ENCODE peak calls at places on chromosomes 13 and 19, in four cellular contexts. K is K562, P is HepG2, M is GM12878. E is an unnamed sample.

GRCh38 chr13:29536853-29537252 is 58.6 kb downstream of the SLC7A1 start:
- DNase-seq in K (no peak), P (no peak), M (no peak), E (no peak)

GRCh38 chr13:73195091-73195490 is 136.3 kb downstream of the KLF5 start:
- DNase-seq in K (no peak), P (no peak), M (no peak), E (no peak)

GRCh38 chr19:36417752-36418286 is 625 bp downstream of the ZFP82 start:
- DNase-seq in K (peak; percentile 5), P (no peak), M (no peak), E (peak; percentile 32)

GRCh38 chr19:50465986-50466771 is 10.1 kb upstream of the EMC10 start:
- DNase-seq in K (peak; percentile 82), P (peak; percentile 34), M (no peak), E (peak; percentile 82)

GRCh38 chr19:10667867-10668266 is 13.7 kb downstream of the ILF3 start:
- DNase-seq in K (no peak), P (no peak), M (no peak), E (no peak)

GRCh38 chr13:114129649-114130062 is 2.8 kb downstream of the RASA3 start:
- DNase-seq in K (no peak), P (no peak), M (no peak), E (no peak)

GRCh38 chr13:66635526-66635925 is 594.6 kb downstream of the PCDH9 start:
- DNase-seq in K (no peak), P (no peak), M (no peak), E (no peak)

GRCh38 chr19:34994643-34995471 is 5.3 kb upstream of the GRAMD1A start:
- DNase-seq in K (no peak), P (peak; percentile 88), M (no peak), E (no peak)

GRCh38 chr19:34508540-34508939 is 27.0 kb downstream of the WTIP start:
- DNase-seq in K (peak; percentile 26), P (no peak), M (no peak), E (no peak)

GRCh38 chr13:30465541-30466357 is at the start of gene HMGB1:
- DNase-seq in K (peak; percentile 95), P (peak; percentile 98), M (peak; percentile 97), E (peak; percentile 97)

GRCh38 chr13:20882206-20882605 is 20.3 kb downstream of the XPO4 start:
- DNase-seq in K (no peak), P (no peak), M (no peak), E (no peak)

GRCh38 chr19:13016628-13017305 is 21.5 kb downstream of the NFIX start:
- DNase-seq in K (peak; percentile 66), P (no peak), M (no peak), E (no peak)

GRCh38 chr13:33125821-33126570 is 109.8 kb downstream of the KL start:
- DNase-seq in K (no peak), P (peak; percentile 99), M (no peak), E (no peak)

GRCh38 chr19:49331616-49332055 is 3.6 kb upstream of the CD37 start:
- DNase-seq in K (peak; percentile 81), P (peak; percentile 86), M (peak; percentile 81), E (peak; percentile 34)

GRCh38 chr13:36555151-36555986 is 118.5 kb upstream of the SERTM1 start:
- DNase-seq in K (no peak), P (no peak), M (peak; percentile 1), E (no peak)

GRCh38 chr19:46731007-46731501 is 14.1 kb upstream of the PRKD2 start:
- DNase-seq in K (peak; percentile 85), P (no peak), M (no peak), E (no peak)

GRCh38 chr19:20060282-20060681 is 17.5 kb upstream of the ZNF90 start:
- DNase-seq in K (no peak), P (no peak), M (no peak), E (no peak)

GRCh38 chr19:10976200-10976892 is 15.5 kb downstream of the SMARCA4 start:
- DNase-seq in K (no peak), P (peak; percentile 43), M (no peak), E (no peak)

GRCh38 chr13:113407531-113408393 is 43.8 kb upstream of the GRTP1 start:
- DNase-seq in K (no peak), P (no peak), M (no peak), E (peak; percentile 10)

GRCh38 chr19:4639531-4640246 is 373 bp downstream of the TNFAIP8L1 start:
- DNase-seq in K (peak; percentile 29), P (peak; percentile 62), M (no peak), E (no peak)

GRCh38 chr19:38665950-38666661 is 18.7 kb downstream of the ACTN4 start:
- DNase-seq in K (no peak), P (peak; percentile 68), M (no peak), E (peak; percentile 80)

GRCh38 chr13:38785047-38785446 is 98.2 kb downstream of the FREM2 start:
- DNase-seq in K (no peak), P (no peak), M (no peak), E (no peak)

GRCh38 chr19:5992756-5993155 is 14.8 kb upstream of the RANBP3 start:
- DNase-seq in K (no peak), P (no peak), M (no peak), E (no peak)

GRCh38 chr19:35295792-35296462 is 4.0 kb downstream of the MAG start:
- DNase-seq in K (peak; percentile 66), P (no peak), M (no peak), E (peak; percentile 48)

GRCh38 chr13:24670927-24671326 is 9.3 kb upstream of the ATP12A start:
- DNase-seq in K (peak; percentile 17), P (no peak), M (no peak), E (peak; percentile 61)

GRCh38 chr13:76668141-76668540 is 218.1 kb downstream of the KCTD12 start:
- DNase-seq in K (no peak), P (no peak), M (no peak), E (no peak)

GRCh38 chr13:76667551-76667950 is 218.7 kb downstream of the KCTD12 start:
- DNase-seq in K (no peak), P (no peak), M (no peak), E (no peak)

GRCh38 chr13:76668716-76669115 is 217.5 kb downstream of the KCTD12 start:
- DNase-seq in K (no peak), P (no peak), M (no peak), E (no peak)

GRCh38 chr13:76677047-76677446 is 209.2 kb downstream of the KCTD12 start:
- DNase-seq in K (no peak), P (no peak), M (no peak), E (no peak)

DNA sequence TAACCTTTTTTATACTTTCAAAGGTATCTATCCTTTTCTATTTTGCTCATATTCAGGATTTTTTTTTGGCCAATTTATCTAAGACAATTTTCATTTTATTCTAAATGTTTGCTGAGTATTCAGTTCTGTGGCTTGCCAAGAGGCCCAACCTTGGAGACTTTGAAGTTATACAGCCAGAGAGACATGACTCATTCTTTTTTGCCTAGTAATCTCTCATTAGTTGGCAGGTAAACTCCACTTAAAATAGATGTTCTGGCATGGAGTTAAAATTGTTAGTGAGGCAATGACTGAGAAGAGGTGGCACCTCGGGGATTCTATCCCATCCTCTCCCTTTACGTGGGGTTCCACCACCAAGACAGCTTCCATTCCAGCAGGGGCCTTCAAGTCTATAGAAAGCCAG is 213.8 kb downstream of the KCTD12 start:
- DNase-seq in K (no peak), P (no peak), M (no peak), E (no peak)
- TF ChIP-seq CBFB in K (no peak), P (no peak), M (no peak), E (no peak)

GRCh38 chr13:69108486-69108885 is 999.1 kb upstream of the ATXN8OS start:
- DNase-seq in K (no peak), P (no peak), M (no peak), E (no peak)

GRCh38 chr13:69107436-69107835 is 1000.2 kb upstream of the ATXN8OS start:
- DNase-seq in K (no peak), P (no peak), M (no peak), E (no peak)

DNA sequence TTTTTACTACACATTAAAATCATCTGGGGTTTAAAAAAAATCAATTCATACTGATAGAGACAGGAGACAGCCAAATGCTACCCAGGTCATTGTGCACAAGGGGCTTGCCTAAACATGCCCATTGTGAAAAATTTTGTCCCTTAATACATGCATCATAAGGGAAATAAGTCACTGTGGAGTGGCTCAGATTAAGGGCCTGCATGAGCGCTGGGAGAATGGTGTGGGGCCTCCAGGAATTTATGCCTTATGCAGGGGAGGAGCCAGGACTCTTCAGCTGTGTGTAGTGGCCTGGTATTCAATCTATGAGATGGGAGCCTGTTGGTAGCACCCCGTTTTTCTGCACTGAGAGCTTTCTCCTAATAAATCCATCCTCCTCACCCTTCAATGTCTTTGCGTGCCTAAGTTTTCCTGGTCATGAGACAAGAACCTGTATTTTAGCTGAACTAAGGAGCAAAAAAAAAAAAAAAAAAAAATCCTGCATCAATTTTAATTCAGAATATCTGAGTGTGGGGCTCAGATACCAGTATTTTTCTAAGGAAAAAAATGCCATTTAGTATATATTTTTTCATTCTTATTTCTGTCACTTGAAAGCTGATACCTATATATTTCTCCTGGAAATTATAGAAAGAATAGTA is 997.6 kb upstream of the ATXN8OS start:
- DNase-seq in K (no peak), P (no peak), M (no peak), E (no peak)
- TF ChIP-seq NR2C2 in K (no peak), P (no peak), M (no peak), E (no peak)

GRCh38 chr19:31656507-31656906 is 307.3 kb upstream of the TSHZ3 start:
- DNase-seq in K (no peak), P (no peak), M (no peak), E (no peak)

GRCh38 chr19:31658993-31659896 is 310.0 kb upstream of the TSHZ3 start:
- DNase-seq in K (no peak), P (no peak), M (no peak), E (no peak)

GRCh38 chr19:31664997-31665396 is 315.8 kb upstream of the TSHZ3 start:
- DNase-seq in K (no peak), P (no peak), M (no peak), E (no peak)

GRCh38 chr19:31664096-31664495 is 314.9 kb upstream of the TSHZ3 start:
- DNase-seq in K (no peak), P (no peak), M (no peak), E (no peak)

DNA sequence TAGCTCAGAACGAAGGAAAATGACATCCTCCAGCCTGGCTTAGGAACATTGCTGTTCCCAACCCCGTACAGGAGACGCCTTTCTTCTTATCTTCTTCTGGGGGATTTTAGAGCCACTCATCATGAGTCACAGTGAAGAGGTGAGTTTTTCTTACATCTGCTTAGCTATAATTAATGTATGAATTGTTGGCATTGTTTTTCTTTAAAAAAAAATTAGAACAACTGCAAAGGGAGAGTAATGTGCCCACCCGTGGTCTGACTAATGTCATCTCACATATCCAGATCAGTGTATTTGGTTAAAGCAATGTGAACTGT is 310.6 kb upstream of the TSHZ3 start:
- DNase-seq in K (no peak), P (no peak), M (no peak), E (no peak)
- TF ChIP-seq CBFB in K (no peak), P (no peak), M (no peak), E (no peak)

DNA sequence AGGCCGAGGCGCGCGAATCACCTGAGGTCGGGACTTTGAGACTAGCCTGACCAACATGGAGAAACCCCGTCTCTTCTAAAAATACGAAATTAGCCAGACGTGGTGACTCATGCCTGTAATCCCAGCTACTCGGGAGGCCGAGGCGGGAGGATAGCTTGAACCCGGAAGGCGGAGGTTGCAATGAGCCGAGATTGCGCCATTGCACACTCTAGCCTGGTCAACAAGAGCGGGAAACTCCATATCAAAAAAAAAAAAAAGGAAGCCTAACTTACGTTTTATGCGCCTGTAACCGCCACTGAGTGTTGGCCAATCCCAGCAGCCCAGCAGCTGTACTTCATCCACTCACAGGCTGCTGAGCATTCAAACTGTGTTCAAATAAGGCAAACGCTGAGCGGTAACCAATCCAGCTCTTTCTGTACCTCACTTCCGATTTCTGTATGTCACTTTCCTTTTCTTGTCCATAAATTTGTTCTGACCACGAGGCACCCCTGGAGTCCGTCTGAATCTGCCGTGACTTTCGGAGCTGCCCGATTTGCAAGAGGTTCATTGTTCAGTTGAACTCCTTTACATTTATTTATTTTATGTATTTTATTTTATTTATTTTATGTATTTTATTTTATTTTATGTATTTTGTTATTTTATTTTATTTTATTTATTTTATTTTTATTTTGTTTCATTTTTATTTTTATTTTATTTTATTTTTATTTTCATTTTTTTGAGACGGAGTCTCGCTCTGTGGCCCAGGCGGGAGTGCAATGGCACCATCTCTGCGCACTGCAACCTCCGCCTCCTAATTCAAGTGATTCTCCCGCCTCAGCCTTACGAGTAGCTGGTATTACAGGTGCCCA is 18.2 kb downstream of the DPRX start:
- DNase-seq in K (no peak), P (no peak), M (no peak), E (no peak)
- TF ChIP-seq NR2C2 in K (no peak), P (no peak), M (no peak), E (no peak)